ENCODE peak calls at places on chromosomes 4 and X, in five cellular contexts. One of them, this sample, is unnamed.
A peak's percentile ranks its signal among the peaks of the same experiment; 100 is the strongest.

GRCh38 chrX:101359966-101360365 is 11.4 kb upstream of the TIMM8A start:
- DNase-seq in CD8-positive, alpha-beta memory T cell: no peak
- DNase-seq in stimulated activated CD8-positive, alpha-beta memory T cell treated with anti-CD3 and anti-CD28 coated beads, Interleukin-15, amount 100 ng/mL, for 24 hours: no peak
- DNase-seq in fibroblast of pulmonary artery: peak; percentile 9
- DNase-seq in ovary: no peak
- DNase-seq in this sample: no peak

GRCh38 chr4:42396361-42397255 is 680 bp upstream of the SHISA3 start:
- DNase-seq in CD8-positive, alpha-beta memory T cell: no peak
- DNase-seq in stimulated activated CD8-positive, alpha-beta memory T cell treated with anti-CD3 and anti-CD28 coated beads, Interleukin-15, amount 100 ng/mL, for 24 hours: no peak
- DNase-seq in fibroblast of pulmonary artery: peak; percentile 52
- DNase-seq in ovary: no peak
- DNase-seq in this sample: no peak

GRCh38 chr4:156169011-156169410 is 215.3 kb upstream of the CTSO start:
- DNase-seq in CD8-positive, alpha-beta memory T cell: no peak
- DNase-seq in stimulated activated CD8-positive, alpha-beta memory T cell treated with anti-CD3 and anti-CD28 coated beads, Interleukin-15, amount 100 ng/mL, for 24 hours: no peak
- DNase-seq in fibroblast of pulmonary artery: peak; percentile 89
- DNase-seq in ovary: no peak
- DNase-seq in this sample: peak; percentile 96

GRCh38 chr4:184793735-184794355 is 31.9 kb downstream of the ACSL1 start:
- DNase-seq in CD8-positive, alpha-beta memory T cell: no peak
- DNase-seq in stimulated activated CD8-positive, alpha-beta memory T cell treated with anti-CD3 and anti-CD28 coated beads, Interleukin-15, amount 100 ng/mL, for 24 hours: no peak
- DNase-seq in fibroblast of pulmonary artery: no peak
- DNase-seq in ovary: no peak
- DNase-seq in this sample: no peak

GRCh38 chr4:3809451-3810110 is 43.4 kb downstream of the ADRA2C start:
- DNase-seq in CD8-positive, alpha-beta memory T cell: no peak
- DNase-seq in stimulated activated CD8-positive, alpha-beta memory T cell treated with anti-CD3 and anti-CD28 coated beads, Interleukin-15, amount 100 ng/mL, for 24 hours: no peak
- DNase-seq in fibroblast of pulmonary artery: no peak
- DNase-seq in ovary: no peak
- DNase-seq in this sample: no peak

GRCh38 chr4:64807821-64808220 is 398.6 kb upstream of the TECRL start:
- DNase-seq in CD8-positive, alpha-beta memory T cell: no peak
- DNase-seq in stimulated activated CD8-positive, alpha-beta memory T cell treated with anti-CD3 and anti-CD28 coated beads, Interleukin-15, amount 100 ng/mL, for 24 hours: no peak
- DNase-seq in fibroblast of pulmonary artery: no peak
- DNase-seq in ovary: no peak
- DNase-seq in this sample: no peak

GRCh38 chr4:14669418-14669817 is 332.9 kb upstream of the CPEB2 start:
- DNase-seq in CD8-positive, alpha-beta memory T cell: no peak
- DNase-seq in stimulated activated CD8-positive, alpha-beta memory T cell treated with anti-CD3 and anti-CD28 coated beads, Interleukin-15, amount 100 ng/mL, for 24 hours: no peak
- DNase-seq in fibroblast of pulmonary artery: no peak
- DNase-seq in ovary: no peak
- DNase-seq in this sample: no peak

GRCh38 chr4:7781993-7782392 is 157.7 kb downstream of the AFAP1 start:
- DNase-seq in CD8-positive, alpha-beta memory T cell: no peak
- DNase-seq in stimulated activated CD8-positive, alpha-beta memory T cell treated with anti-CD3 and anti-CD28 coated beads, Interleukin-15, amount 100 ng/mL, for 24 hours: no peak
- DNase-seq in fibroblast of pulmonary artery: no peak
- DNase-seq in ovary: peak; percentile 12
- DNase-seq in this sample: no peak

GRCh38 chr4:163251204-163251603 is 81.2 kb downstream of the NPY1R start:
- DNase-seq in CD8-positive, alpha-beta memory T cell: no peak
- DNase-seq in stimulated activated CD8-positive, alpha-beta memory T cell treated with anti-CD3 and anti-CD28 coated beads, Interleukin-15, amount 100 ng/mL, for 24 hours: no peak
- DNase-seq in fibroblast of pulmonary artery: no peak
- DNase-seq in ovary: no peak
- DNase-seq in this sample: no peak

GRCh38 chrX:45233541-45233940 is 32.9 kb upstream of the DIPK2B start:
- DNase-seq in CD8-positive, alpha-beta memory T cell: no peak
- DNase-seq in stimulated activated CD8-positive, alpha-beta memory T cell treated with anti-CD3 and anti-CD28 coated beads, Interleukin-15, amount 100 ng/mL, for 24 hours: no peak
- DNase-seq in fibroblast of pulmonary artery: no peak
- DNase-seq in ovary: no peak
- DNase-seq in this sample: no peak

GRCh38 chrX:98357146-98357545 is 1473.4 kb downstream of the RPA4 start:
- DNase-seq in CD8-positive, alpha-beta memory T cell: no peak
- DNase-seq in stimulated activated CD8-positive, alpha-beta memory T cell treated with anti-CD3 and anti-CD28 coated beads, Interleukin-15, amount 100 ng/mL, for 24 hours: no peak
- DNase-seq in fibroblast of pulmonary artery: no peak
- DNase-seq in ovary: no peak
- DNase-seq in this sample: no peak

GRCh38 chr4:1029536-1029935 is 18.1 kb downstream of the FGFRL1 start:
- DNase-seq in CD8-positive, alpha-beta memory T cell: no peak
- DNase-seq in stimulated activated CD8-positive, alpha-beta memory T cell treated with anti-CD3 and anti-CD28 coated beads, Interleukin-15, amount 100 ng/mL, for 24 hours: no peak
- DNase-seq in fibroblast of pulmonary artery: no peak
- DNase-seq in ovary: no peak
- DNase-seq in this sample: no peak

GRCh38 chr4:92122911-92123310 is 180.9 kb upstream of the GRID2 start:
- DNase-seq in CD8-positive, alpha-beta memory T cell: no peak
- DNase-seq in stimulated activated CD8-positive, alpha-beta memory T cell treated with anti-CD3 and anti-CD28 coated beads, Interleukin-15, amount 100 ng/mL, for 24 hours: no peak
- DNase-seq in fibroblast of pulmonary artery: no peak
- DNase-seq in ovary: no peak
- DNase-seq in this sample: no peak

GRCh38 chr4:165175879-165176278 is 31.5 kb upstream of the KLHL2 start:
- DNase-seq in CD8-positive, alpha-beta memory T cell: no peak
- DNase-seq in stimulated activated CD8-positive, alpha-beta memory T cell treated with anti-CD3 and anti-CD28 coated beads, Interleukin-15, amount 100 ng/mL, for 24 hours: no peak
- DNase-seq in fibroblast of pulmonary artery: peak; percentile 7
- DNase-seq in ovary: no peak
- DNase-seq in this sample: no peak

GRCh38 chrX:45801554-45801953 is 600.9 kb upstream of the DIPK2B start:
- DNase-seq in CD8-positive, alpha-beta memory T cell: no peak
- DNase-seq in stimulated activated CD8-positive, alpha-beta memory T cell treated with anti-CD3 and anti-CD28 coated beads, Interleukin-15, amount 100 ng/mL, for 24 hours: no peak
- DNase-seq in fibroblast of pulmonary artery: peak; percentile 60
- DNase-seq in ovary: peak; percentile 20
- DNase-seq in this sample: peak; percentile 24

GRCh38 chr4:183591301-183591700 is 67.7 kb downstream of the RWDD4 start:
- DNase-seq in CD8-positive, alpha-beta memory T cell: no peak
- DNase-seq in stimulated activated CD8-positive, alpha-beta memory T cell treated with anti-CD3 and anti-CD28 coated beads, Interleukin-15, amount 100 ng/mL, for 24 hours: no peak
- DNase-seq in fibroblast of pulmonary artery: no peak
- DNase-seq in ovary: no peak
- DNase-seq in this sample: no peak

GRCh38 chr4:152785639-152786517 is 6.1 kb downstream of the ARFIP1 start:
- DNase-seq in CD8-positive, alpha-beta memory T cell: no peak
- DNase-seq in stimulated activated CD8-positive, alpha-beta memory T cell treated with anti-CD3 and anti-CD28 coated beads, Interleukin-15, amount 100 ng/mL, for 24 hours: no peak
- DNase-seq in fibroblast of pulmonary artery: no peak
- DNase-seq in ovary: no peak
- DNase-seq in this sample: no peak

GRCh38 chr4:16598241-16599224 is 299.9 kb downstream of the LDB2 start:
- DNase-seq in CD8-positive, alpha-beta memory T cell: no peak
- DNase-seq in stimulated activated CD8-positive, alpha-beta memory T cell treated with anti-CD3 and anti-CD28 coated beads, Interleukin-15, amount 100 ng/mL, for 24 hours: no peak
- DNase-seq in fibroblast of pulmonary artery: peak; percentile 32
- DNase-seq in ovary: no peak
- DNase-seq in this sample: peak; percentile 56

GRCh38 chrX:53441531-53442321 is 7.6 kb upstream of the HSD17B10 start:
- DNase-seq in CD8-positive, alpha-beta memory T cell: peak; percentile 59
- DNase-seq in stimulated activated CD8-positive, alpha-beta memory T cell treated with anti-CD3 and anti-CD28 coated beads, Interleukin-15, amount 100 ng/mL, for 24 hours: peak; percentile 50
- DNase-seq in fibroblast of pulmonary artery: peak; percentile 58
- DNase-seq in ovary: peak; percentile 81
- DNase-seq in this sample: peak; percentile 37

GRCh38 chrX:22542641-22543040 is 269.9 kb downstream of the CBLL2 start:
- DNase-seq in CD8-positive, alpha-beta memory T cell: no peak
- DNase-seq in stimulated activated CD8-positive, alpha-beta memory T cell treated with anti-CD3 and anti-CD28 coated beads, Interleukin-15, amount 100 ng/mL, for 24 hours: no peak
- DNase-seq in fibroblast of pulmonary artery: no peak
- DNase-seq in ovary: no peak
- DNase-seq in this sample: no peak

GRCh38 chr4:142366821-142367220 is 479.3 kb downstream of the INPP4B start:
- DNase-seq in CD8-positive, alpha-beta memory T cell: no peak
- DNase-seq in stimulated activated CD8-positive, alpha-beta memory T cell treated with anti-CD3 and anti-CD28 coated beads, Interleukin-15, amount 100 ng/mL, for 24 hours: no peak
- DNase-seq in fibroblast of pulmonary artery: no peak
- DNase-seq in ovary: no peak
- DNase-seq in this sample: no peak

GRCh38 chrX:31870267-31870666 is 798.4 kb upstream of the FTHL17 start:
- DNase-seq in CD8-positive, alpha-beta memory T cell: no peak
- DNase-seq in stimulated activated CD8-positive, alpha-beta memory T cell treated with anti-CD3 and anti-CD28 coated beads, Interleukin-15, amount 100 ng/mL, for 24 hours: no peak
- DNase-seq in fibroblast of pulmonary artery: no peak
- DNase-seq in ovary: no peak
- DNase-seq in this sample: no peak

GRCh38 chr4:40586034-40586433 is 43.6 kb downstream of the RBM47 start:
- DNase-seq in CD8-positive, alpha-beta memory T cell: no peak
- DNase-seq in stimulated activated CD8-positive, alpha-beta memory T cell treated with anti-CD3 and anti-CD28 coated beads, Interleukin-15, amount 100 ng/mL, for 24 hours: no peak
- DNase-seq in fibroblast of pulmonary artery: no peak
- DNase-seq in ovary: no peak
- DNase-seq in this sample: no peak